ENCODE peak calls at places on chromosomes 5 and 9, in four cellular contexts. K is K562, J is GM12878, P is IMR-90. L is an unnamed sample.

GRCh38 chr5:53073349-53073748 is 36.2 kb downstream of the MOCS2 start:
- DNase-seq in K (no peak), J (no peak), P (peak), L (no peak)

GRCh38 chr5:180138976-180139730 is 67.6 kb upstream of the RNF130 start:
- DNase-seq in K (no peak), J (no peak), P (no peak), L (no peak)

GRCh38 chr9:111676116-111676515 is 14.7 kb downstream of the GNG10 start:
- DNase-seq in K (no peak), J (no peak), P (no peak), L (no peak)

GRCh38 chr9:125428060-125428481 is 166.4 kb downstream of the GAPVD1 start:
- DNase-seq in K (peak), J (no peak), P (no peak), L (no peak)

GRCh38 chr5:139974661-139975060 is 68.4 kb downstream of the NRG2 start:
- DNase-seq in K (no peak), J (no peak), P (no peak), L (no peak)

GRCh38 chr9:86955003-86955402 is 7.7 kb upstream of the GAS1 start:
- DNase-seq in K (no peak), J (no peak), P (no peak), L (no peak)

GRCh38 chr5:28896949-28897348 is 1858.6 kb upstream of the CDH9 start:
- DNase-seq in K (no peak), J (no peak), P (no peak), L (no peak)

GRCh38 chr5:159469496-159470370 is 139.4 kb upstream of the IL12B start:
- DNase-seq in K (no peak), J (no peak), P (no peak), L (no peak)

GRCh38 chr5:111389390-111390082 is 122.8 kb downstream of the STARD4 start:
- DNase-seq in K (no peak), J (no peak), P (peak), L (no peak)

GRCh38 chr9:87676976-87677775 is 48.7 kb upstream of the CTSL start:
- DNase-seq in K (no peak), J (no peak), P (peak), L (peak)

GRCh38 chr5:147751-148150 is 43.5 kb upstream of the LRRC14B start:
- DNase-seq in K (no peak), J (no peak), P (no peak), L (no peak)

GRCh38 chr9:20702565-20702964 is 18.5 kb downstream of the FOCAD start:
- DNase-seq in K (no peak), J (no peak), P (no peak), L (no peak)

GRCh38 chr9:107615325-107615724 is 125.8 kb upstream of the KLF4 start:
- DNase-seq in K (no peak), J (no peak), P (peak), L (no peak)

GRCh38 chr9:4226331-4227250 is 73.3 kb downstream of the GLIS3 start:
- DNase-seq in K (no peak), J (no peak), P (peak), L (no peak)

GRCh38 chr9:95201201-95201600 is 116.3 kb downstream of the FANCC start:
- DNase-seq in K (no peak), J (no peak), P (no peak), L (no peak)

GRCh38 chr5:119343766-119344165 is 12.1 kb upstream of the TNFAIP8 start:
- DNase-seq in K (no peak), J (peak), P (peak), L (no peak)

GRCh38 chr5:4027335-4027734 is 431.7 kb downstream of the IRX1 start:
- DNase-seq in K (no peak), J (no peak), P (no peak), L (peak)

GRCh38 chr9:99778308-99778707 is 43.4 kb upstream of the NR4A3 start:
- DNase-seq in K (no peak), J (no peak), P (peak), L (peak)

GRCh38 chr9:27196383-27196782 is 87.4 kb downstream of the TEK start:
- DNase-seq in K (no peak), J (no peak), P (no peak), L (no peak)

GRCh38 chr9:27194401-27195091 is 85.5 kb downstream of the TEK start:
- DNase-seq in K (no peak), J (no peak), P (peak), L (peak)

GRCh38 chr9:27202056-27202455 is 93.0 kb downstream of the TEK start:
- DNase-seq in K (no peak), J (no peak), P (no peak), L (no peak)

GRCh38 chr9:27195191-27195590 is 86.2 kb downstream of the TEK start:
- DNase-seq in K (no peak), J (no peak), P (peak), L (no peak)

GRCh38 chr9:27198175-27198574 is 89.2 kb downstream of the TEK start:
- DNase-seq in K (no peak), J (no peak), P (peak), L (no peak)
- TF ChIP-seq CTCF in K (no peak), J (no peak), P (no peak), L (no peak)

GRCh38 chr9:108973876-108974275 is 39.4 kb downstream of the CTNNAL1 start:
- DNase-seq in K (no peak), J (no peak), P (no peak), L (no peak)

GRCh38 chr9:108972186-108972585 is 38.0 kb downstream of the ABITRAM start:
- DNase-seq in K (no peak), J (no peak), P (no peak), L (no peak)

GRCh38 chr9:108967916-108968315 is 33.7 kb downstream of the ABITRAM start:
- DNase-seq in K (no peak), J (no peak), P (no peak), L (no peak)

GRCh38 chr9:108978121-108978694 is 35.1 kb downstream of the CTNNAL1 start:
- DNase-seq in K (no peak), J (no peak), P (no peak), L (no peak)

GRCh38 chr9:108972626-108973209 is 38.5 kb downstream of the ABITRAM start:
- DNase-seq in K (no peak), J (no peak), P (peak), L (no peak)
- TF ChIP-seq FOS in K (no peak), J (no peak), P (no peak), L (no peak)

DNA sequence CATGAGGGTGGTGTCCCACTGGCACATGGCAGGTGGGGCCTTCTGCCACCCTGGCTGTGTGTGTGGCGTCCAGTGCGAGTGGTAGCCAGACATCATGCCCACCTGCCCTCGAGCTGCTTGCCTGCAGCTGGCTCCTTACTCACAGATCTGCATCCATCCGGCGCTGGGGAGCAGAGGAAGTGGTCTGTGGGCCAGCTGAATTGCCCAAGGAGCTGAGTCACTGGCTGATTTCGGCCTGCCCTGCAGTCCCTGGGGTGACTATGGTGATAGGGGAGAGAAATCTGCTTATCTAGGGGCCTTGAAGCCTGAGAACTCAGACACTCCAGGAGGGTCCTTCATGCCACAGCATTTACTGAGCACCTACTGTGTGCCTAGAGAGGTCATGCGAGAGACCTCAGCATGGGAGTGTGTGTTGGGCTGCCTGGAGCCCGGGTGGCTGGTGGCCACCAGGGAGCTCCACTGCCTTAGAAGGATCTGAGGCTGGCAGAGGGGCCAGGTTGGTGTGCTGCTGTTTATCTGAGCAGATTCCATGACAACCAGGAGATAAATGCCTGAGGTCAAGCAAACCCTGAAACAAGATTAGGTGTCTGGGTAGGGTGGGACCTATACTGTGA is 57.1 kb downstream of the SLC22A5 start:
- DNase-seq in K (peak), J (no peak), P (peak), L (peak)
- H3K4me3 ChIP-seq in K (no peak), J (peak), P (no peak), L (no peak)

DNA sequence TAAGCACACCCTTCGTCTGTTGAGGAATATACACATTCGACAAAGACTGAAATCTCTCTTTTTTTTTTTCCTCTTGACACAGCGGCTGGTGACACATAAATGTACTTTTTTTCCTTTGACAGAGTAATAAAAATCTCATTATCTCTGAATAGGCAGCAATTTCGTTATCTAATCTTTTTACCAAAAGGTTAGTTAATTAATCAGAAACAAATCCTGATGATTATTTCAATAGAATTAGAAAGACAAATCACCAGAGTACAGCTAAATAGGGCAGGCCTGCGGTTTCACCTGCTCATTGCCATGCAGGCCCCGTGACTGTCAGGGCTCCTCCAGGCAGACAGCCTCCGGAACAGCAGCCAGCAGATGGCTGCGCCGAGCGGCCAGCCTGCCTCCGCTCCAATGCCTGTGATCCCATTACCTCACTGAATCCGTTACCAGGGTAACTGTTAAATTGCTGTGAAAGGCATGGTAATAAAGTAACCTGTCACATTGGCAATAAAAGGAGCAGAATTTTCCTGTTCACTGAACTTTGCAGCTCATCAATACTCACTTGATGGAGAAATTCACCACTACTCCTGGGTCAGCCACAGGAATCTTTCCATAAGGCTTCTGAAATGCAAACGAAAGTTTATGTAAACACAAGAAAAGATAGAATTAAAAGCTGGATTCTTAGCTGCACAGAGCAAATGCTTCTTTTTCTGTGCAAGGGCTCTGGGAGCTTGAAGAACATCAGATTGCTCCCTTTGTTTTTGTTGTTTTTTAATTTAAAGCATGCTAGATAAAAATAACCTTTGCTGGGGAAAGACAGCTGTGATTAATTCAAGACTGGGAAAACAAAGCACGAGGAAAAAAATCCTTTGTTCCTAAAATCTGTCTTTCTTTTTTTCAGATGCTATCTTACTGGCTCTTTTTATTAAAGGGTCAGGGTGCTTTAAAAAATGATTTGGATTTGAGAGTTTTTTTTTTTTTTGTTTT is 666.4 kb upstream of the ZNF608 start:
- DNase-seq in K (no peak), J (no peak), P (peak), L (peak)
- TF ChIP-seq CTCF in K (no peak), J (peak), P (peak), L (peak)

L was measured in endothelial cell of umbilical vein.